ENCODE peak calls at places on chromosome X, in ten cellular contexts. Z, U, A, E, C, R, K, I, D and F are unnamed samples.
A peak's percentile ranks its signal among the peaks of the same experiment; 100 is the strongest.

GRCh38 chrX:150254909-150255308 is 108.2 kb upstream of the MAMLD1 start:
- DNase-seq in Z (no peak), U (no peak), A (no peak), E (no peak), C (no peak), R (no peak), K (no peak), I (no peak), D (no peak), F (no peak)

GRCh38 chrX:138986866-138987265 is 275.3 kb upstream of the FGF13 start:
- DNase-seq in Z (no peak), U (no peak), A (no peak), E (no peak), C (no peak), R (no peak), K (no peak), I (no peak), D (no peak), F (no peak)

GRCh38 chrX:112867570-112867969 is 26.9 kb upstream of the AMOT start:
- DNase-seq in Z (no peak), U (no peak), A (no peak), E (no peak), C (no peak), R (no peak), K (no peak), I (no peak), D (no peak), F (no peak)

GRCh38 chrX:63428348-63428747 is 77.2 kb upstream of the SPIN4 start:
- DNase-seq in Z (no peak), U (no peak), A (no peak), E (no peak), C (no peak), R (no peak), K (no peak), I (no peak), D (no peak), F (no peak)

GRCh38 chrX:54509401-54509800 is 13.4 kb upstream of the FGD1 start:
- DNase-seq in Z (no peak), U (peak; percentile 12), A (no peak), E (no peak), C (no peak), R (no peak), K (no peak), I (no peak), D (no peak), F (no peak)

GRCh38 chrX:104696667-104697066 is 130.7 kb downstream of the IL1RAPL2 start:
- DNase-seq in Z (no peak), U (no peak), A (no peak), E (no peak), C (no peak), R (no peak), K (no peak), I (no peak), D (no peak), F (no peak)

GRCh38 chrX:154428176-154429171 is at the start of gene ATP6AP1:
- DNase-seq in Z (peak; percentile 95), U (peak; percentile 83), A (peak; percentile 93), E (peak; percentile 71), C (peak; percentile 82), R (peak; percentile 96), K (peak; percentile 85), I (peak; percentile 78), D (peak; percentile 15), F (peak; percentile 92)

GRCh38 chrX:154058207-154058997 is 38.7 kb upstream of the IRAK1 start:
- DNase-seq in Z (no peak), U (no peak), A (no peak), E (no peak), C (no peak), R (no peak), K (no peak), I (no peak), D (no peak), F (no peak)

GRCh38 chrX:5870238-5870637 is 358.4 kb downstream of the NLGN4X start:
- DNase-seq in Z (no peak), U (no peak), A (no peak), E (no peak), C (no peak), R (no peak), K (no peak), I (no peak), D (no peak), F (no peak)

DNA sequence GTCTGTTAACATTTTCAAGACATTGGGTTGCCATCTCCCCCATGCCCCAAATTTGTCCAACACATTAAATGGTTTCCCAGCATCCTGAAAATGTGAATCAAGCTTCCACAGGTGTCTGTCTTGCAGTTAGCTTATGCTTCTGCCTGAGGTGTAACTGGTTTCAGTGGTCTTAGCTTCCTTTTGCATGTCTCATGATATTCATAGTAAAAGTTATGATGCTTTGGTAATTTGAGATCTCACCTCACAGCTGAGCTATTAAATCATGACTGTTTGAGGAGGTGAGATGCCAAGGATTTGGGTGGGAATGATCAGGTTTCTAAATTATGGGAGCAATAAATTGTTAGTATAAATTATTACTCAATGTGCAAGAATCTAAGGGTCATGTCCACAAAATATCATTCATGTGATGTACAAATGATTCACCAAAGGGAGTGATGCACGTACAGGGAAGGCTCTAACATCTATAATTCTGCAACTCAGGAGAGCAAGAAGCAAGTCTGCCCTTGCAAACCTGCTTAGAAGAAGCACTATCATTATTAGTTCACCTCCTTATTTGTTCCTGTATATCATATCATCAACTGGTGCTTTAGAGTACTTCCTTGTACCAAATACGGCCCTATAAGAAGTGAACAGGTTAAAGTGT is 17.1 kb upstream of the RAI2 start:
- DNase-seq in Z (no peak), U (no peak), A (no peak), E (no peak), C (no peak), R (no peak), K (no peak), I (no peak), D (no peak), F (no peak)
- TF ChIP-seq CTCF in Z (no peak), U (no peak), A (no peak), E (no peak), C (no peak), R (no peak), K (no peak), I (no peak), D (no peak), F (no peak)

GRCh38 chrX:51002160-51002632 is 91.7 kb downstream of the BMP15 start:
- DNase-seq in Z (peak; percentile 65), U (no peak), A (no peak), E (no peak), C (no peak), R (no peak), K (no peak), I (no peak), D (no peak), F (no peak)

DNA sequence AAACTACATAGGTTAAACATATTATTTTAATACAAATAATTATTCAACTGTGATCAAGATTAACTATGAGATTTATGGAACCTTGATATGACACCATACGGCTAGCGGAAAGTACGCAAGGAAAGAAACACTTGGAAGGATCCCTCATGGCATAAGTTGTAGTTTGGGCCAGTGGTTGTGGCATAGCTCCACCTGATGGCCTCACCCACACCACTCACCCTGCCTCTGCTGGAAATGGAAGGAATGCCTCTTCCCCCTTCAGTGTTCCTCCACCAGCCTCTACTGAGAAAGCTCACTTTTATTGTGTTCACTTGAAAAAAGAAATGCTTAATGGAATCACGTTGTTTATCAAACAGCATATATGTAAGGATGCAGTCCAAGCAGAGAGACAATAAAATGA is 86.4 kb downstream of the BMP15 start:
- DNase-seq in Z (no peak), U (no peak), A (no peak), E (no peak), C (no peak), R (no peak), K (no peak), I (no peak), D (no peak), F (no peak)
- TF ChIP-seq CTCF in Z (no peak), U (no peak), A (no peak), E (no peak), C (no peak), R (no peak), K (no peak), I (no peak), D (peak; percentile 43), F (no peak)

DNA sequence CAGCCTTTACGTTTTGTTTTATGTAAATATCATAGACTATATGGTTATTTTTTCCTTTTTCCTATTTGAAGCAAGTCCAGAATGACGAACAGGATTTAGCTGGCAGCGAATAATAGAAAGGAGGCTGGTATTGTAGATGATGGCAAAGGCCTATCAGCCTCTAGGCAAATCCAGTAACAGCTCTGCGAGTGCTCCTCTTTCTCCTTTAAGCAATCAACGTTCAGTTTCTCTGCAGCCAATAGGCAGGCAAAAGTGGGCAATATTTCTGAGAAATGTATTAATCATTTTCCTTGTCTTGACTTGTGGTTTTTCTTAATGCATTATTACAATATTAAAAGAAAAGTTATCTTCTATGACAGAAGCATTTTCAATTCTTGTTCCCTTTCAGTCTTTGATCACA is 183.3 kb downstream of the SH3KBP1 start:
- DNase-seq in Z (no peak), U (no peak), A (no peak), E (no peak), C (no peak), R (no peak), K (no peak), I (no peak), D (no peak), F (no peak)
- TF ChIP-seq CTCF in Z (no peak), U (no peak), A (no peak), E (no peak), C (no peak), R (no peak), K (no peak), I (no peak), D (no peak), F (no peak)

GRCh38 chrX:149198980-149199732 is 305.9 kb downstream of the IDS start:
- DNase-seq in Z (no peak), U (no peak), A (no peak), E (no peak), C (no peak), R (peak; percentile 85), K (no peak), I (no peak), D (no peak), F (no peak)
- TF ChIP-seq CTCF in Z (no peak), U (no peak), A (no peak), E (no peak), C (no peak), R (no peak), K (no peak), I (no peak), D (no peak), F (no peak)

GRCh38 chrX:38847903-38848230 is 46.6 kb downstream of the MID1IP1 start:
- DNase-seq in Z (no peak), U (no peak), A (no peak), E (no peak), C (no peak), R (no peak), K (no peak), I (no peak), D (no peak), F (no peak)
- TF ChIP-seq CTCF in Z (no peak), U (no peak), A (no peak), E (no peak), C (no peak), R (no peak), K (no peak), I (no peak), D (no peak), F (no peak)